ENCODE peak calls at places on chromosome 12, in eight cellular contexts. X is memory B cell; C is NCI-H748 treated with DMSO at 0.1 percent for 48 hours; W is HT1080; A is amygdala; H is left ventricle myocardium inferior; K is stimulated activated CD8-positive, alpha-beta memory T cell treated with anti-CD3 and anti-CD28 coated beads, Interleukin-12 subunit alpha, Interleukin-12 subunit beta, amount 100 ng/mL, for 1 hour; O is neuronal stem cell. B is an unnamed sample.

GRCh38 chr12:50536831-50537537 is 32.2 kb downstream of the DIP2B start:
- DNase-seq in X (no peak), C (no peak), W (no peak), A (no peak), H (no peak), K (no peak), O (no peak), B (no peak)

GRCh38 chr12:107365703-107366102 is 272.4 kb upstream of the CRY1 start:
- DNase-seq in X (no peak), C (no peak), W (no peak), A (no peak), H (no peak), K (no peak), O (no peak), B (no peak)

GRCh38 chr12:10069099-10069498 is 29.7 kb downstream of the CLEC1A start:
- DNase-seq in X (no peak), C (no peak), W (peak), A (no peak), H (no peak), K (no peak), O (no peak), B (no peak)

GRCh38 chr12:47235258-47236040 is 155.7 kb upstream of the AMIGO2 start:
- DNase-seq in X (no peak), C (no peak), W (no peak), A (no peak), H (no peak), K (no peak), O (no peak), B (no peak)

GRCh38 chr12:124369055-124369900 is 74.4 kb downstream of the RFLNA start:
- DNase-seq in X (no peak), C (no peak), W (peak), A (peak), H (peak), K (no peak), O (no peak), B (no peak)

GRCh38 chr12:124609041-124609984 is 41.9 kb upstream of the NCOR2 start:
- DNase-seq in X (peak), C (peak), W (peak), A (no peak), H (peak), K (peak), O (no peak), B (peak)

GRCh38 chr12:20415013-20415412 is 46.7 kb downstream of the PDE3A start:
- DNase-seq in X (no peak), C (no peak), W (no peak), A (peak), H (peak), K (no peak), O (no peak), B (no peak)

GRCh38 chr12:43847427-43847826 is 11.5 kb downstream of the TMEM117 start:
- DNase-seq in X (no peak), C (no peak), W (peak), A (no peak), H (no peak), K (no peak), O (no peak), B (no peak)

B was measured in GM12865.